ENCODE peak calls at places on chromosomes 16 and 17, in four cellular contexts. X is AG08395, H is NCI-H1048, M is HEK293T. S is an unnamed sample.
A peak's percentile ranks its signal among the peaks of the same experiment; 100 is the strongest.

GRCh38 chr17:31699281-31699680 is 159.8 kb downstream of the COPRS start:
- DNase-seq in M (peak; percentile 46), H (no peak), X (no peak), S (no peak)

GRCh38 chr16:19183187-19183586 is 15.1 kb downstream of the SYT17 start:
- DNase-seq in X (no peak), M (no peak), H (no peak), S (no peak)

GRCh38 chr16:66437391-66437945 is 10.4 kb downstream of the BEAN1 start:
- DNase-seq in M (no peak), X (no peak), H (no peak), S (no peak)

GRCh38 chr17:33082529-33083148 is 91.0 kb downstream of the SPACA3 start:
- DNase-seq in M (no peak), X (no peak), H (no peak), S (no peak)

GRCh38 chr17:32258383-32259121 is 7.1 kb upstream of the RHBDL3 start:
- DNase-seq in H (no peak), M (no peak), X (no peak), S (no peak)

GRCh38 chr17:65293584-65294183 is 156.5 kb downstream of the RGS9 start:
- DNase-seq in H (no peak), X (no peak), M (no peak), S (no peak)

GRCh38 chr16:89132194-89133005 is 38.7 kb downstream of the ACSF3 start:
- DNase-seq in H (no peak), X (no peak), M (no peak), S (no peak)

GRCh38 chr16:88773812-88774291 is 11.2 kb downstream of the PIEZO1 start:
- DNase-seq in M (no peak), H (no peak), X (peak; percentile 85), S (no peak)

GRCh38 chr16:47873434-47873833 is 282.4 kb downstream of the ABCC12 start:
- DNase-seq in H (no peak), X (no peak), M (peak; percentile 20), S (no peak)

GRCh38 chr16:19559242-19559910 is 3.9 kb downstream of the VPS35L start:
- DNase-seq in H (no peak), X (peak; percentile 45), M (peak; percentile 22), S (peak; percentile 51)